ENCODE peak calls at places on chromosomes 1 and 21, in four cellular contexts. I is Panc1, C is PC-9, L is transverse colon. P is an unnamed sample.

GRCh38 chr1:67980028-67980427 is 70.4 kb downstream of the DIRAS3 start:
- DNase-seq in I (no peak), C (no peak), L (no peak), P (no peak)

GRCh38 chr1:35808376-35809155 is 750 bp downstream of the AGO4 start:
- DNase-seq in I (no peak), C (peak; percentile 26), L (peak; percentile 46), P (peak; percentile 26)

GRCh38 chr1:227893696-227894305 is 53.9 kb downstream of the WNT9A start:
- DNase-seq in I (no peak), C (peak; percentile 87), L (no peak), P (peak; percentile 2)

GRCh38 chr1:183600136-183600535 is 9.9 kb upstream of the NCF2 start:
- DNase-seq in I (no peak), C (no peak), L (no peak), P (no peak)

GRCh38 chr1:220878223-220879081 is 791 bp upstream of the HLX start:
- DNase-seq in I (no peak), C (no peak), L (peak; percentile 40), P (no peak)

GRCh38 chr1:74811421-74812179 is 78.6 kb downstream of the TYW3 start:
- DNase-seq in I (no peak), C (no peak), L (peak; percentile 27), P (no peak)

GRCh38 chr1:103142466-103142865 is 34.1 kb upstream of the COL11A1 start:
- DNase-seq in I (no peak), C (no peak), L (no peak), P (no peak)

GRCh38 chr1:48500541-48501440 is 28.8 kb upstream of the SPATA6 start:
- DNase-seq in I (no peak), C (no peak), L (no peak), P (no peak)

GRCh38 chr1:14932034-14932638 is 221.4 kb upstream of the TMEM51 start:
- DNase-seq in I (no peak), C (no peak), L (no peak), P (no peak)

GRCh38 chr1:56409112-56409691 is 170.2 kb downstream of the PLPP3 start:
- DNase-seq in I (no peak), C (peak; percentile 31), L (peak; percentile 72), P (no peak)

GRCh38 chr1:77282187-77282865 is 507 bp downstream of the AK5 start:
- DNase-seq in I (no peak), C (peak; percentile 20), L (no peak), P (no peak)

GRCh38 chr1:220367833-220368232 is 95.6 kb upstream of the RAB3GAP2 start:
- DNase-seq in I (no peak), C (no peak), L (no peak), P (no peak)

GRCh38 chr1:50097041-50097739 is 11.5 kb upstream of the ELAVL4 start:
- DNase-seq in I (no peak), C (no peak), L (no peak), P (no peak)

GRCh38 chr1:2314297-2314802 is 77.0 kb downstream of the MORN1 start:
- DNase-seq in I (no peak), C (peak; percentile 60), L (peak; percentile 56), P (no peak)

GRCh38 chr1:220828950-220829586 is 42.4 kb downstream of the MTARC1 start:
- DNase-seq in I (no peak), C (no peak), L (no peak), P (no peak)

GRCh38 chr1:81304187-81304586 is 496.5 kb upstream of the ADGRL2 start:
- DNase-seq in I (no peak), C (no peak), L (no peak), P (no peak)

GRCh38 chr1:23247276-23247675 is 30.0 kb upstream of the HTR1D start:
- DNase-seq in I (no peak), C (no peak), L (no peak), P (no peak)

GRCh38 chr1:172967936-172968335 is 82.8 kb downstream of the TNFSF18 start:
- DNase-seq in I (no peak), C (no peak), L (no peak), P (no peak)

GRCh38 chr1:172964864-172965263 is 85.9 kb downstream of the TNFSF18 start:
- DNase-seq in I (no peak), C (no peak), L (no peak), P (no peak)

GRCh38 chr1:172970186-172970585 is 80.6 kb downstream of the TNFSF18 start:
- DNase-seq in I (no peak), C (no peak), L (no peak), P (no peak)

GRCh38 chr1:172969611-172970010 is 81.1 kb downstream of the TNFSF18 start:
- DNase-seq in I (no peak), C (no peak), L (no peak), P (no peak)

DNA sequence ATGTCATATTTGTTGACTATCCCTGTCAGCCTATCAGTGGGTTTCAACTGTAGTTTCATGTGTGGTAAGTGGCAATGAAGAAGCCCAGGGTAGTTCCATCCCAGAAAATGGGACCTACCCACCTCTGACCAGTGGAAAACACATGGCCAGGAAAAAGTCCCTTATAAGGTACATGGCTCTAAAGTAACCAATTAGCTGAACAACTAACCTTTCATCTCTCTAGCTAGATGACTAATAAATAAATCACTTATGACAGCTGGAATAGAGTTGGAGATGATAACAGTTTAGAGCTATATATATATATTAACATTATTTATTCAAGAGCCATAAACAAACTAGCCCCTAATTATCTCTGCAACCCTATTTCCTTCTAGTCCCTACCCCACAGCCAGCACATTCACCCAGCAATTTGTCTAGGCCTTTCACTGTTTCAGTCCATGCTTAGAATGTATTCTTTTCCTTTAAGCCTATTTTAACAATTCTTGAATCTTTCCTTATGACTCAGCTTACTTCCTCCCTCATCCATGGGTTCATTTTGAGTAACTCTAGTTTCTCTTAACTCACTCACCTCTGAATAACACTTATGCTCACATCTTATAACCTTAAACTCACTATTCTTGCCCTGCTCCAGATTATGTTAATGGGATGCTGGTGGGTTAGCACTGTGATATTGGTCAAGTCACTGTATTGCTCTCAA is 83.7 kb downstream of the TNFSF18 start:
- DNase-seq in I (no peak), C (no peak), L (no peak), P (no peak)
- H3K4me1 ChIP-seq in I (no peaks in the 10 kb centered on the region), C (peaks cover 15% of the 10 kb centered on the region), L (no peaks in the 10 kb centered on the region), P (no peaks in the 10 kb centered on the region)

GRCh38 chr1:175099916-175100315 is 32.3 kb downstream of the TNN start:
- DNase-seq in I (no peak), C (no peak), L (no peak), P (no peak)
- H3K4me1 ChIP-seq in I (no peaks in the 10 kb centered on the region), C (no peaks in the 10 kb centered on the region), L (no peaks in the 10 kb centered on the region), P (no peaks in the 10 kb centered on the region)

DNA sequence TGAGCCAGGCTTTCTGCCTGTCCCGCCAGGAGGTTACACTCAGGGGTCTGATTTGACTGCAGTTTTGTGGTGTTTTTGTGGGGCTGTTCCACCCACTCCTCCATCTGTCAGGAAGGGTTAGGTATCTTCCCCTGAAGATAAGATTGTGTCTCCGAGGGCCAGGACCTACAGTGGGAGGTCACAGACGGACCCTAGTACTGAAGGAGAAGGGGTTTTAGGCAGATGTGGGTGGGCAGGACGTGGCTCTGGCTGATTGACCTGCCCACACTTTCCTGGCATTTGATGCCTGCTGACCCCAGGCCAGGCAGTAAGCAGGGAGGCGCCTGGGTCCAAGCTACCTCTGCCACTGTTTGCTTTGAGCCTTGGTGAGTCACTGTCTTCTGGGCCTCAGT is 13.9 kb downstream of the RPS6KA1 start:
- DNase-seq in I (no peak), C (no peak), L (no peak), P (no peak)
- H3K4me1 ChIP-seq in I (peaks cover 3% of the 10 kb centered on the region), C (no peaks in the 10 kb centered on the region), L (peaks cover 38% of the 10 kb centered on the region), P (no peaks in the 10 kb centered on the region)

DNA sequence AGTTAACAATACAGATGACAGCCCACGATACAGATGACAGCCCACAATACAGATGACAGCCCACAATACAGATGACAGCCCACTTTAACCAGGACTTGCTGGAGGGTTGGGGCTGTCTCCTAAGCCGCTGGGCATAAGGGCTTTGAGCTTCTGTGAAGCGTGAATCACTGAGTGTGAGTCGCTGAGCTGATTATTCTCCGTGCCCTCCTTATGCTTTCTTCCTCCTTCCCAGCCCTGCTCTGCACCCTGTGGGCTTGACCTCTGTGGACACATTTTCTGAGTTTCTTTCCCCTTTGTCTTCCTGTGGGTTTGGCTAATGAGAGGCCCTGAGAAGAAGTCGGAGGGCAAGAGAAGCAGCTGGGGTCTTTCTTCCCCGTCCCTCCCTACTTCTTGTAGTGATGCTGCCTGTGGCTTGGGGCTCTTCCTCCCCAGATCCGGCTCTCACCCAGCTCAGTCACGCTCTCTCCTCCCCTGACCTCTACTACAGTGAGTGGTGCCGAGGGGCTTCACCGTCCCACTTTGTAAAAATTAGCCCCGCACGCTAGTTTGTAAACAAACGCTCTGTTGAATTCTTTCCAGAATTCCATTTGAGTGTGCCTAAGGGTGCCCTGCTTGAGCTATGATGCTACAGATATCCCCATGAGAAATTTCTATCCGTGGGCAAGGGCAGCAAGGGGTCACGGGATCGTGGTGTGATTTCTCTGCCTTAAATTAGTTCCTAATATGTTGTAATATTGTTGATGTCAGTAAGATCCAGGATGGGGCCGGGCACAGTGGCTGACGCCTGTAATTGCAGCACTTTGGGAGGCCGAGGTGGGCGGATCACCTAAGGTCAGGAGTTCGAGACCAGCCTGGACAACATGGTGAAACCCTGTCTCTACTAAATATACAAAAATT is 46.4 kb upstream of the SOD1 start:
- DNase-seq in I (no peak), C (no peak), L (no peak), P (no peak)
- H3K4me1 ChIP-seq in I (no peaks in the 10 kb centered on the region), C (no peaks in the 10 kb centered on the region), L (no peaks in the 10 kb centered on the region), P (no peaks in the 10 kb centered on the region)

DNA sequence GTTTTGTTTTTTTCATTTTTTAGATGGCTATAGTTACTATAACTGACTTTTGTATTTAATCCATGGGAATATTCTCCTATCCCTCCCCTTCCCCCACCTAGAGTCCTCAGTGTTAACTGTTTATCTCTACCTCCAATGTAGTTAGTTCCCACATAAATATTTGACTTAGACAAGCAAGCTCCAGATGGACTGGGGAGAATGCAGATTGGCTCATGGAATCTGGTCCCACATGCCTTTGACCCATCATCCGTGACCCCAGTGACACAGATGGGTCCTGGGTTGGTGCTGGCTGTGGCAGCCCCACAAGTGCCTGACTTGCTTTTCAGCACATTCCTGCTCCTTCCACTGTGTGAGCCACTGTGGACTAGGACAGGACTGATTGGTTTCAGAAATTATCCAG is 41.8 kb downstream of the ATP2B4 start:
- DNase-seq in I (no peak), C (no peak), L (no peak), P (no peak)
- H3K4me1 ChIP-seq in I (peaks cover under 1% of the 10 kb centered on the region), C (peaks cover 24% of the 10 kb centered on the region), L (peaks cover 94% of the 10 kb centered on the region), P (peaks cover 2% of the 10 kb centered on the region)

DNA sequence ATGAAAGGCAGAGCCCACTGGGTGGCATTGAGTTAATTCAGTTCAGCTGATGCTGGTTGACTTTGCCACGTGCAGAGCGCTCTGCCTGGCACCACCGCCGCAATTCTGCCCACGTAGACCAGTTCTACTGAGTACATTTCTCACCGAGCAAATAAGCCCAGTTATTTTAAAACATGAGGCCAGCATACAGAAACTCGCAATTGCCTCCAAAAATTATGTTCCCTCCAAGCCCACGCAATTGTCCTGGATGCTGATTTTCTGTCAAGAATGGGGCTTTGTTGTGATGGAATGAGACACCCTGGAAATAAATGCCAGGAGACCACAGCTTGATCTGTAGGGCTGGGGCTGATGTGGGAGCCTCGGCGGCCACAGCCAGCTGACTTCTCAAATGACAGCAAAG is 11.4 kb upstream of the PARP1 start:
- DNase-seq in I (no peak), C (no peak), L (no peak), P (no peak)
- H3K4me1 ChIP-seq in I (no peaks in the 10 kb centered on the region), C (no peaks in the 10 kb centered on the region), L (peaks cover 5% of the 10 kb centered on the region), P (no peaks in the 10 kb centered on the region)